ENCODE peak calls at places on chromosomes 7 and 10, in four cellular contexts. O is Right ventricle myocardium superior; S is naive thymus-derived CD8-positive, alpha-beta T cell; D is endothelial cell. G is an unnamed sample.

GRCh38 chr10:995559-995926 is 7.3 kb downstream of the GTPBP4 start:
- DNase-seq in O (no peak), S (no peak), D (no peak), G (no peak)

GRCh38 chr10:514137-514671 is 175.3 kb downstream of the DIP2C start:
- DNase-seq in O (no peak), S (no peak), D (no peak), G (no peak)

GRCh38 chr10:7315906-7316305 is 94.9 kb downstream of the SFMBT2 start:
- DNase-seq in O (no peak), S (no peak), D (no peak), G (no peak)

GRCh38 chr7:105003275-105003674 is 10.7 kb upstream of the KMT2E start:
- DNase-seq in O (peak; percentile 39), S (no peak), D (no peak), G (no peak)

GRCh38 chr10:44051584-44052385 is 333.1 kb downstream of the CXCL12 start:
- DNase-seq in O (no peak), S (no peak), D (no peak), G (no peak)

GRCh38 chr10:68301790-68302502 is 29.9 kb upstream of the HNRNPH3 start:
- DNase-seq in O (no peak), S (no peak), D (no peak), G (no peak)

GRCh38 chr7:29879609-29880008 is 73.3 kb downstream of the WIPF3 start:
- DNase-seq in O (peak; percentile 48), S (no peak), D (no peak), G (no peak)

GRCh38 chr7:101589976-101590662 is 39.0 kb downstream of the MYL10 start:
- DNase-seq in O (no peak), S (no peak), D (no peak), G (no peak)

GRCh38 chr10:103433858-103434257 is 18.3 kb downstream of the CALHM2 start:
- DNase-seq in O (peak; percentile 71), S (no peak), D (no peak), G (no peak)

GRCh38 chr7:156684661-156685060 is 44.1 kb downstream of the RNF32 start:
- DNase-seq in O (no peak), S (no peak), D (no peak), G (no peak)

GRCh38 chr7:139767561-139767982 is 10.2 kb downstream of the HIPK2 start:
- DNase-seq in O (no peak), S (no peak), D (no peak), G (no peak)

GRCh38 chr7:146255604-146256003 is 139.0 kb downstream of the CNTNAP2 start:
- DNase-seq in O (no peak), S (no peak), D (no peak), G (no peak)

GRCh38 chr10:72816565-72816964 is 77.0 kb upstream of the OIT3 start:
- DNase-seq in O (no peak), S (no peak), D (no peak), G (no peak)

GRCh38 chr7:41107330-41107937 is 595.5 kb downstream of the INHBA start:
- DNase-seq in O (no peak), S (no peak), D (no peak), G (no peak)

GRCh38 chr10:12579954-12580858 is 230.9 kb downstream of the CAMK1D start:
- DNase-seq in O (no peak), S (no peak), D (no peak), G (no peak)

GRCh38 chr10:70063418-70064098 is 10.9 kb downstream of the MACROH2A2 start:
- DNase-seq in O (no peak), S (no peak), D (no peak), G (no peak)

GRCh38 chr10:99232357-99232999 is 3.2 kb downstream of the HPSE2 start:
- DNase-seq in O (no peak), S (no peak), D (peak; percentile 38), G (no peak)

GRCh38 chr7:15178065-15178464 is 275.5 kb upstream of the DGKB start:
- DNase-seq in O (no peak), S (no peak), D (no peak), G (no peak)

GRCh38 chr10:126432507-126432906 is 44.2 kb upstream of the ADAM12 start:
- DNase-seq in O (no peak), S (no peak), D (no peak), G (no peak)

GRCh38 chr7:51344406-51344805 is 27.8 kb upstream of the COBL start:
- DNase-seq in O (no peak), S (no peak), D (no peak), G (no peak)

GRCh38 chr10:639751-640672 is 49.5 kb downstream of the DIP2C start:
- DNase-seq in O (no peak), S (no peak), D (no peak), G (no peak)

GRCh38 chr7:87494454-87494853 is 19.0 kb upstream of the ABCB4 start:
- DNase-seq in O (no peak), S (no peak), D (no peak), G (no peak)

GRCh38 chr7:98248156-98248555 is 3.9 kb downstream of the TECPR1 start:
- DNase-seq in O (no peak), S (no peak), D (no peak), G (no peak)

GRCh38 chr10:122765412-122765811 is 65.8 kb upstream of the C10orf120 start:
- DNase-seq in O (no peak), S (no peak), D (no peak), G (no peak)

GRCh38 chr7:27030393-27031001 is 65.3 kb downstream of the HOXA1 start:
- DNase-seq in O (no peak), S (no peak), D (no peak), G (no peak)

GRCh38 chr7:134293029-134293740 is 23.5 kb downstream of the SLC35B4 start:
- DNase-seq in O (no peak), S (no peak), D (no peak), G (no peak)